ENCODE peak calls at places on chromosomes 5 and 9, in eight cellular contexts. One of them, this sample, is unnamed.

GRCh38 chr9:14827805-14828204 is 82.4 kb downstream of the FREM1 start:
- DNase-seq in H54: no peak
- DNase-seq in RWPE1: no peak
- DNase-seq in CD8-positive, alpha-beta T cell: no peak
- DNase-seq in HL-60: no peak
- DNase-seq in endothelial cell: no peak
- DNase-seq in aorta: no peak
- DNase-seq in NCI-H2081: no peak
- DNase-seq in this sample: no peak

GRCh38 chr5:154164182-154164581 is 26.4 kb upstream of the GALNT10 start:
- DNase-seq in H54: no peak
- DNase-seq in RWPE1: no peak
- DNase-seq in CD8-positive, alpha-beta T cell: no peak
- DNase-seq in HL-60: no peak
- DNase-seq in endothelial cell: no peak
- DNase-seq in aorta: no peak
- DNase-seq in NCI-H2081: no peak
- DNase-seq in this sample: no peak

GRCh38 chr9:99011161-99011709 is 67.5 kb downstream of the COL15A1 start:
- DNase-seq in H54: no peak
- DNase-seq in RWPE1: no peak
- DNase-seq in CD8-positive, alpha-beta T cell: no peak
- DNase-seq in HL-60: no peak
- DNase-seq in endothelial cell: no peak
- DNase-seq in aorta: no peak
- DNase-seq in NCI-H2081: peak; percentile 19
- DNase-seq in this sample: peak; percentile 76

GRCh38 chr5:75460532-75460931 is 50.9 kb downstream of the CERT1 start:
- DNase-seq in H54: no peak
- DNase-seq in RWPE1: no peak
- DNase-seq in CD8-positive, alpha-beta T cell: no peak
- DNase-seq in HL-60: no peak
- DNase-seq in endothelial cell: no peak
- DNase-seq in aorta: no peak
- DNase-seq in NCI-H2081: peak; percentile 20
- DNase-seq in this sample: no peak

GRCh38 chr5:72525816-72526215 is 18.6 kb upstream of the ZNF366 start:
- DNase-seq in H54: no peak
- DNase-seq in RWPE1: peak; percentile 21
- DNase-seq in CD8-positive, alpha-beta T cell: no peak
- DNase-seq in HL-60: peak; percentile 39
- DNase-seq in endothelial cell: no peak
- DNase-seq in aorta: no peak
- DNase-seq in NCI-H2081: no peak
- DNase-seq in this sample: peak; percentile 68

GRCh38 chr9:104386425-104387069 is 117.5 kb upstream of the OR13F1 start:
- DNase-seq in H54: peak; percentile 20
- DNase-seq in RWPE1: peak; percentile 64
- DNase-seq in CD8-positive, alpha-beta T cell: no peak
- DNase-seq in HL-60: peak; percentile 3
- DNase-seq in endothelial cell: no peak
- DNase-seq in aorta: no peak
- DNase-seq in NCI-H2081: peak; percentile 68
- DNase-seq in this sample: peak; percentile 18

GRCh38 chr9:134616341-134616740 is 25.3 kb upstream of the COL5A1 start:
- DNase-seq in H54: no peak
- DNase-seq in RWPE1: no peak
- DNase-seq in CD8-positive, alpha-beta T cell: no peak
- DNase-seq in HL-60: no peak
- DNase-seq in endothelial cell: no peak
- DNase-seq in aorta: no peak
- DNase-seq in NCI-H2081: no peak
- DNase-seq in this sample: no peak

GRCh38 chr5:102946971-102947370 is 173.0 kb downstream of the GIN1 start:
- DNase-seq in H54: no peak
- DNase-seq in RWPE1: no peak
- DNase-seq in CD8-positive, alpha-beta T cell: no peak
- DNase-seq in HL-60: no peak
- DNase-seq in endothelial cell: no peak
- DNase-seq in aorta: no peak
- DNase-seq in NCI-H2081: no peak
- DNase-seq in this sample: no peak

GRCh38 chr5:169599451-169599850 is 15.9 kb downstream of the SPDL1 start:
- DNase-seq in H54: no peak
- DNase-seq in RWPE1: no peak
- DNase-seq in CD8-positive, alpha-beta T cell: no peak
- DNase-seq in HL-60: no peak
- DNase-seq in endothelial cell: no peak
- DNase-seq in aorta: no peak
- DNase-seq in NCI-H2081: no peak
- DNase-seq in this sample: peak; percentile 39

GRCh38 chr9:91655664-91656063 is 232.0 kb upstream of the NFIL3 start:
- DNase-seq in H54: no peak
- DNase-seq in RWPE1: no peak
- DNase-seq in CD8-positive, alpha-beta T cell: no peak
- DNase-seq in HL-60: no peak
- DNase-seq in endothelial cell: no peak
- DNase-seq in aorta: no peak
- DNase-seq in NCI-H2081: no peak
- DNase-seq in this sample: no peak

GRCh38 chr9:136665704-136666363 is 3.1 kb downstream of the EGFL7 start:
- DNase-seq in H54: peak; percentile 84
- DNase-seq in RWPE1: peak; percentile 65
- DNase-seq in CD8-positive, alpha-beta T cell: peak; percentile 24
- DNase-seq in HL-60: no peak
- DNase-seq in endothelial cell: peak; percentile 58
- DNase-seq in aorta: no peak
- DNase-seq in NCI-H2081: no peak
- DNase-seq in this sample: no peak

GRCh38 chr9:109430231-109430630 is 67.9 kb downstream of the PTPN3 start:
- DNase-seq in H54: no peak
- DNase-seq in RWPE1: no peak
- DNase-seq in CD8-positive, alpha-beta T cell: no peak
- DNase-seq in HL-60: no peak
- DNase-seq in endothelial cell: no peak
- DNase-seq in aorta: no peak
- DNase-seq in NCI-H2081: no peak
- DNase-seq in this sample: no peak

GRCh38 chr9:34547960-34548603 is 25.3 kb upstream of the ENHO start:
- DNase-seq in H54: peak; percentile 53
- DNase-seq in RWPE1: peak; percentile 60
- DNase-seq in CD8-positive, alpha-beta T cell: peak; percentile 30
- DNase-seq in HL-60: no peak
- DNase-seq in endothelial cell: peak; percentile 88
- DNase-seq in aorta: peak; percentile 83
- DNase-seq in NCI-H2081: peak; percentile 51
- DNase-seq in this sample: peak; percentile 43

GRCh38 chr9:36091028-36091953 is 45.2 kb upstream of the GLIPR2 start:
- DNase-seq in H54: no peak
- DNase-seq in RWPE1: no peak
- DNase-seq in CD8-positive, alpha-beta T cell: no peak
- DNase-seq in HL-60: no peak
- DNase-seq in endothelial cell: no peak
- DNase-seq in aorta: no peak
- DNase-seq in NCI-H2081: peak; percentile 15
- DNase-seq in this sample: peak; percentile 62

GRCh38 chr5:14193496-14193895 is 50.4 kb downstream of the TRIO start:
- DNase-seq in H54: no peak
- DNase-seq in RWPE1: no peak
- DNase-seq in CD8-positive, alpha-beta T cell: no peak
- DNase-seq in HL-60: no peak
- DNase-seq in endothelial cell: no peak
- DNase-seq in aorta: no peak
- DNase-seq in NCI-H2081: no peak
- DNase-seq in this sample: no peak

GRCh38 chr9:132973166-132973565 is 5.3 kb upstream of the GFI1B start:
- DNase-seq in H54: no peak
- DNase-seq in RWPE1: no peak
- DNase-seq in CD8-positive, alpha-beta T cell: no peak
- DNase-seq in HL-60: no peak
- DNase-seq in endothelial cell: no peak
- DNase-seq in aorta: no peak
- DNase-seq in NCI-H2081: no peak
- DNase-seq in this sample: no peak

GRCh38 chr5:32814620-32815019 is 103.5 kb downstream of the NPR3 start:
- DNase-seq in H54: no peak
- DNase-seq in RWPE1: no peak
- DNase-seq in CD8-positive, alpha-beta T cell: no peak
- DNase-seq in HL-60: no peak
- DNase-seq in endothelial cell: no peak
- DNase-seq in aorta: no peak
- DNase-seq in NCI-H2081: no peak
- DNase-seq in this sample: peak; percentile 80

GRCh38 chr9:90789408-90789807 is 12.2 kb upstream of the SYK start:
- DNase-seq in H54: no peak
- DNase-seq in RWPE1: no peak
- DNase-seq in CD8-positive, alpha-beta T cell: no peak
- DNase-seq in HL-60: no peak
- DNase-seq in endothelial cell: no peak
- DNase-seq in aorta: no peak
- DNase-seq in NCI-H2081: no peak
- DNase-seq in this sample: no peak

GRCh38 chr5:150636391-150637244 is 3.8 kb upstream of the SYNPO start:
- DNase-seq in H54: no peak
- DNase-seq in RWPE1: peak; percentile 90
- DNase-seq in CD8-positive, alpha-beta T cell: no peak
- DNase-seq in HL-60: no peak
- DNase-seq in endothelial cell: no peak
- DNase-seq in aorta: peak; percentile 85
- DNase-seq in NCI-H2081: no peak
- DNase-seq in this sample: peak; percentile 70

GRCh38 chr9:87676976-87677775 is 48.7 kb upstream of the CTSL start:
- DNase-seq in H54: no peak
- DNase-seq in RWPE1: no peak
- DNase-seq in CD8-positive, alpha-beta T cell: no peak
- DNase-seq in HL-60: no peak
- DNase-seq in endothelial cell: no peak
- DNase-seq in aorta: peak; percentile 77
- DNase-seq in NCI-H2081: no peak
- DNase-seq in this sample: no peak

GRCh38 chr9:630817-631216 is 210.7 kb upstream of the DMRT1 start:
- DNase-seq in H54: no peak
- DNase-seq in RWPE1: no peak
- DNase-seq in CD8-positive, alpha-beta T cell: no peak
- DNase-seq in HL-60: no peak
- DNase-seq in endothelial cell: no peak
- DNase-seq in aorta: no peak
- DNase-seq in NCI-H2081: no peak
- DNase-seq in this sample: no peak

GRCh38 chr5:620586-621180 is 8.5 kb downstream of the CEP72 start:
- DNase-seq in H54: no peak
- DNase-seq in RWPE1: no peak
- DNase-seq in CD8-positive, alpha-beta T cell: no peak
- DNase-seq in HL-60: no peak
- DNase-seq in endothelial cell: no peak
- DNase-seq in aorta: no peak
- DNase-seq in NCI-H2081: no peak
- DNase-seq in this sample: no peak

GRCh38 chr9:133715295-133715865 is 22.8 kb downstream of the SARDH start:
- DNase-seq in H54: no peak
- DNase-seq in RWPE1: no peak
- DNase-seq in CD8-positive, alpha-beta T cell: no peak
- DNase-seq in HL-60: no peak
- DNase-seq in endothelial cell: no peak
- DNase-seq in aorta: peak; percentile 53
- DNase-seq in NCI-H2081: no peak
- DNase-seq in this sample: peak; percentile 91

GRCh38 chr9:91536211-91536691 is 112.6 kb upstream of the NFIL3 start:
- DNase-seq in H54: peak; percentile 69
- DNase-seq in RWPE1: peak; percentile 74
- DNase-seq in CD8-positive, alpha-beta T cell: no peak
- DNase-seq in HL-60: no peak
- DNase-seq in endothelial cell: no peak
- DNase-seq in aorta: no peak
- DNase-seq in NCI-H2081: no peak
- DNase-seq in this sample: peak; percentile 26

GRCh38 chr9:15262581-15262980 is 44.4 kb downstream of the TTC39B start:
- DNase-seq in H54: no peak
- DNase-seq in RWPE1: no peak
- DNase-seq in CD8-positive, alpha-beta T cell: no peak
- DNase-seq in HL-60: no peak
- DNase-seq in endothelial cell: no peak
- DNase-seq in aorta: no peak
- DNase-seq in NCI-H2081: no peak
- DNase-seq in this sample: no peak

GRCh38 chr5:172452398-172453205 is 1.7 kb downstream of the SH3PXD2B start:
- DNase-seq in H54: no peak
- DNase-seq in RWPE1: peak; percentile 48
- DNase-seq in CD8-positive, alpha-beta T cell: no peak
- DNase-seq in HL-60: no peak
- DNase-seq in endothelial cell: no peak
- DNase-seq in aorta: no peak
- DNase-seq in NCI-H2081: no peak
- DNase-seq in this sample: peak; percentile 76

GRCh38 chr9:135989722-135990467 is 28.7 kb upstream of the UBAC1 start:
- DNase-seq in H54: no peak
- DNase-seq in RWPE1: no peak
- DNase-seq in CD8-positive, alpha-beta T cell: peak; percentile 33
- DNase-seq in HL-60: no peak
- DNase-seq in endothelial cell: no peak
- DNase-seq in aorta: peak; percentile 66
- DNase-seq in NCI-H2081: peak; percentile 77
- DNase-seq in this sample: no peak

GRCh38 chr5:127762412-127762811 is 59.2 kb downstream of the CCDC192 start:
- DNase-seq in H54: no peak
- DNase-seq in RWPE1: no peak
- DNase-seq in CD8-positive, alpha-beta T cell: no peak
- DNase-seq in HL-60: no peak
- DNase-seq in endothelial cell: no peak
- DNase-seq in aorta: no peak
- DNase-seq in NCI-H2081: no peak
- DNase-seq in this sample: no peak

GRCh38 chr9:81861644-81862043 is 66.6 kb upstream of the SPATA31D4 start:
- DNase-seq in H54: peak; percentile 79
- DNase-seq in RWPE1: peak; percentile 91
- DNase-seq in CD8-positive, alpha-beta T cell: no peak
- DNase-seq in HL-60: no peak
- DNase-seq in endothelial cell: no peak
- DNase-seq in aorta: no peak
- DNase-seq in NCI-H2081: no peak
- DNase-seq in this sample: peak; percentile 45

GRCh38 chr5:88092358-88092757 is 176.3 kb downstream of the TMEM161B start:
- DNase-seq in H54: no peak
- DNase-seq in RWPE1: no peak
- DNase-seq in CD8-positive, alpha-beta T cell: no peak
- DNase-seq in HL-60: no peak
- DNase-seq in endothelial cell: no peak
- DNase-seq in aorta: no peak
- DNase-seq in NCI-H2081: no peak
- DNase-seq in this sample: no peak

GRCh38 chr5:139658501-139658927 is 10.4 kb downstream of the CXXC5 start:
- DNase-seq in H54: no peak
- DNase-seq in RWPE1: no peak
- DNase-seq in CD8-positive, alpha-beta T cell: no peak
- DNase-seq in HL-60: no peak
- DNase-seq in endothelial cell: no peak
- DNase-seq in aorta: peak; percentile 82
- DNase-seq in NCI-H2081: no peak
- DNase-seq in this sample: peak; percentile 82

GRCh38 chr5:132273631-132274030 is 16.1 kb downstream of the PDLIM4 start:
- DNase-seq in H54: no peak
- DNase-seq in RWPE1: no peak
- DNase-seq in CD8-positive, alpha-beta T cell: no peak
- DNase-seq in HL-60: no peak
- DNase-seq in endothelial cell: no peak
- DNase-seq in aorta: no peak
- DNase-seq in NCI-H2081: no peak
- DNase-seq in this sample: no peak

GRCh38 chr9:80892703-80893102 is 796.6 kb downstream of the TLE1 start:
- DNase-seq in H54: no peak
- DNase-seq in RWPE1: no peak
- DNase-seq in CD8-positive, alpha-beta T cell: no peak
- DNase-seq in HL-60: no peak
- DNase-seq in endothelial cell: no peak
- DNase-seq in aorta: no peak
- DNase-seq in NCI-H2081: no peak
- DNase-seq in this sample: no peak